ENCODE peak calls at places on chromosomes 7 and 10, in four cellular contexts. One of them, this sample, is unnamed.

GRCh38 chr7:1290262-1291039 is 57.8 kb downstream of the UNCX start:
- DNase-seq in activated naive CD4-positive, alpha-beta T cell treated with anti-CD3 and anti-CD28 coated beads, Interleukin-2, amount 50 U/mL, for 16 hours: peak
- DNase-seq in RWPE1: no peak
- DNase-seq in GM04504: no peak
- DNase-seq in this sample: peak

GRCh38 chr7:84247591-84247990 is 53.0 kb upstream of the SEMA3A start:
- DNase-seq in activated naive CD4-positive, alpha-beta T cell treated with anti-CD3 and anti-CD28 coated beads, Interleukin-2, amount 50 U/mL, for 16 hours: no peak
- DNase-seq in RWPE1: peak
- DNase-seq in GM04504: no peak
- DNase-seq in this sample: no peak

GRCh38 chr10:103759100-103759781 is 96.1 kb downstream of the SH3PXD2A start:
- DNase-seq in activated naive CD4-positive, alpha-beta T cell treated with anti-CD3 and anti-CD28 coated beads, Interleukin-2, amount 50 U/mL, for 16 hours: peak
- DNase-seq in RWPE1: peak
- DNase-seq in GM04504: no peak
- DNase-seq in this sample: no peak

GRCh38 chr7:2492038-2492437 is 15.8 kb upstream of the GRIFIN start:
- DNase-seq in activated naive CD4-positive, alpha-beta T cell treated with anti-CD3 and anti-CD28 coated beads, Interleukin-2, amount 50 U/mL, for 16 hours: no peak
- DNase-seq in RWPE1: no peak
- DNase-seq in GM04504: no peak
- DNase-seq in this sample: no peak

GRCh38 chr7:18570890-18571478 is 75.4 kb downstream of the HDAC9 start:
- DNase-seq in activated naive CD4-positive, alpha-beta T cell treated with anti-CD3 and anti-CD28 coated beads, Interleukin-2, amount 50 U/mL, for 16 hours: no peak
- DNase-seq in RWPE1: peak
- DNase-seq in GM04504: no peak
- DNase-seq in this sample: no peak

GRCh38 chr7:90692947-90693346 is 96.8 kb downstream of the CDK14 start:
- DNase-seq in activated naive CD4-positive, alpha-beta T cell treated with anti-CD3 and anti-CD28 coated beads, Interleukin-2, amount 50 U/mL, for 16 hours: no peak
- DNase-seq in RWPE1: no peak
- DNase-seq in GM04504: no peak
- DNase-seq in this sample: no peak

GRCh38 chr10:131224106-131224505 is 87.4 kb downstream of the TCERG1L start:
- DNase-seq in activated naive CD4-positive, alpha-beta T cell treated with anti-CD3 and anti-CD28 coated beads, Interleukin-2, amount 50 U/mL, for 16 hours: no peak
- DNase-seq in RWPE1: no peak
- DNase-seq in GM04504: no peak
- DNase-seq in this sample: no peak

GRCh38 chr7:124420367-124420766 is 345.2 kb downstream of the GPR37 start:
- DNase-seq in activated naive CD4-positive, alpha-beta T cell treated with anti-CD3 and anti-CD28 coated beads, Interleukin-2, amount 50 U/mL, for 16 hours: no peak
- DNase-seq in RWPE1: no peak
- DNase-seq in GM04504: no peak
- DNase-seq in this sample: no peak

GRCh38 chr10:93403741-93404354 is 78.3 kb downstream of the MYOF start:
- DNase-seq in activated naive CD4-positive, alpha-beta T cell treated with anti-CD3 and anti-CD28 coated beads, Interleukin-2, amount 50 U/mL, for 16 hours: no peak
- DNase-seq in RWPE1: no peak
- DNase-seq in GM04504: no peak
- DNase-seq in this sample: no peak

GRCh38 chr7:66152538-66153191 is 38.0 kb downstream of the CRCP start:
- DNase-seq in activated naive CD4-positive, alpha-beta T cell treated with anti-CD3 and anti-CD28 coated beads, Interleukin-2, amount 50 U/mL, for 16 hours: no peak
- DNase-seq in RWPE1: no peak
- DNase-seq in GM04504: no peak
- DNase-seq in this sample: peak

GRCh38 chr7:29243777-29244655 is 49.4 kb downstream of the CHN2 start:
- DNase-seq in activated naive CD4-positive, alpha-beta T cell treated with anti-CD3 and anti-CD28 coated beads, Interleukin-2, amount 50 U/mL, for 16 hours: peak
- DNase-seq in RWPE1: no peak
- DNase-seq in GM04504: no peak
- DNase-seq in this sample: peak

GRCh38 chr7:133688483-133689239 is 435.8 kb downstream of the EXOC4 start:
- DNase-seq in activated naive CD4-positive, alpha-beta T cell treated with anti-CD3 and anti-CD28 coated beads, Interleukin-2, amount 50 U/mL, for 16 hours: no peak
- DNase-seq in RWPE1: no peak
- DNase-seq in GM04504: peak
- DNase-seq in this sample: no peak

GRCh38 chr7:50267525-50268041 is 36.9 kb upstream of the IKZF1 start:
- DNase-seq in activated naive CD4-positive, alpha-beta T cell treated with anti-CD3 and anti-CD28 coated beads, Interleukin-2, amount 50 U/mL, for 16 hours: no peak
- DNase-seq in RWPE1: no peak
- DNase-seq in GM04504: no peak
- DNase-seq in this sample: no peak

GRCh38 chr10:78774999-78775711 is 293.6 kb upstream of the ZMIZ1 start:
- DNase-seq in activated naive CD4-positive, alpha-beta T cell treated with anti-CD3 and anti-CD28 coated beads, Interleukin-2, amount 50 U/mL, for 16 hours: no peak
- DNase-seq in RWPE1: no peak
- DNase-seq in GM04504: no peak
- DNase-seq in this sample: no peak

GRCh38 chr7:155494551-155494950 is 36.6 kb downstream of the EN2 start:
- DNase-seq in activated naive CD4-positive, alpha-beta T cell treated with anti-CD3 and anti-CD28 coated beads, Interleukin-2, amount 50 U/mL, for 16 hours: no peak
- DNase-seq in RWPE1: no peak
- DNase-seq in GM04504: no peak
- DNase-seq in this sample: no peak

GRCh38 chr10:12448729-12449391 is 99.5 kb downstream of the CAMK1D start:
- DNase-seq in activated naive CD4-positive, alpha-beta T cell treated with anti-CD3 and anti-CD28 coated beads, Interleukin-2, amount 50 U/mL, for 16 hours: peak
- DNase-seq in RWPE1: peak
- DNase-seq in GM04504: peak
- DNase-seq in this sample: no peak

GRCh38 chr7:46163245-46163644 is 242.2 kb upstream of the IGFBP3 start:
- DNase-seq in activated naive CD4-positive, alpha-beta T cell treated with anti-CD3 and anti-CD28 coated beads, Interleukin-2, amount 50 U/mL, for 16 hours: no peak
- DNase-seq in RWPE1: no peak
- DNase-seq in GM04504: no peak
- DNase-seq in this sample: no peak

GRCh38 chr7:130413201-130413600 is 27.6 kb downstream of the CEP41 start:
- DNase-seq in activated naive CD4-positive, alpha-beta T cell treated with anti-CD3 and anti-CD28 coated beads, Interleukin-2, amount 50 U/mL, for 16 hours: no peak
- DNase-seq in RWPE1: no peak
- DNase-seq in GM04504: no peak
- DNase-seq in this sample: no peak

GRCh38 chr10:71715026-71715425 is 4.6 kb downstream of the C10orf105 start:
- DNase-seq in activated naive CD4-positive, alpha-beta T cell treated with anti-CD3 and anti-CD28 coated beads, Interleukin-2, amount 50 U/mL, for 16 hours: no peak
- DNase-seq in RWPE1: no peak
- DNase-seq in GM04504: no peak
- DNase-seq in this sample: no peak

GRCh38 chr10:6520138-6520537 is 59.9 kb downstream of the PRKCQ start:
- DNase-seq in activated naive CD4-positive, alpha-beta T cell treated with anti-CD3 and anti-CD28 coated beads, Interleukin-2, amount 50 U/mL, for 16 hours: no peak
- DNase-seq in RWPE1: no peak
- DNase-seq in GM04504: no peak
- DNase-seq in this sample: no peak

GRCh38 chr7:151731022-151731441 is 145.9 kb downstream of the PRKAG2 start:
- DNase-seq in activated naive CD4-positive, alpha-beta T cell treated with anti-CD3 and anti-CD28 coated beads, Interleukin-2, amount 50 U/mL, for 16 hours: no peak
- DNase-seq in RWPE1: no peak
- DNase-seq in GM04504: no peak
- DNase-seq in this sample: no peak

GRCh38 chr7:116977172-116977571 is 23.9 kb downstream of the ST7 start:
- DNase-seq in activated naive CD4-positive, alpha-beta T cell treated with anti-CD3 and anti-CD28 coated beads, Interleukin-2, amount 50 U/mL, for 16 hours: no peak
- DNase-seq in RWPE1: no peak
- DNase-seq in GM04504: peak
- DNase-seq in this sample: no peak

GRCh38 chr10:24603333-24603732 is 120.4 kb downstream of the ARHGAP21 start:
- DNase-seq in activated naive CD4-positive, alpha-beta T cell treated with anti-CD3 and anti-CD28 coated beads, Interleukin-2, amount 50 U/mL, for 16 hours: no peak
- DNase-seq in RWPE1: peak
- DNase-seq in GM04504: no peak
- DNase-seq in this sample: no peak

GRCh38 chr7:37916017-37916672 is 472 bp downstream of the SFRP4 start:
- DNase-seq in activated naive CD4-positive, alpha-beta T cell treated with anti-CD3 and anti-CD28 coated beads, Interleukin-2, amount 50 U/mL, for 16 hours: no peak
- DNase-seq in RWPE1: no peak
- DNase-seq in GM04504: no peak
- DNase-seq in this sample: peak

GRCh38 chr10:27100800-27101347 is 580 bp upstream of the ANKRD26 start:
- DNase-seq in activated naive CD4-positive, alpha-beta T cell treated with anti-CD3 and anti-CD28 coated beads, Interleukin-2, amount 50 U/mL, for 16 hours: peak
- DNase-seq in RWPE1: peak
- DNase-seq in GM04504: no peak
- DNase-seq in this sample: no peak

GRCh38 chr10:48291190-48291589 is 15.3 kb upstream of the MAPK8 start:
- DNase-seq in activated naive CD4-positive, alpha-beta T cell treated with anti-CD3 and anti-CD28 coated beads, Interleukin-2, amount 50 U/mL, for 16 hours: no peak
- DNase-seq in RWPE1: no peak
- DNase-seq in GM04504: no peak
- DNase-seq in this sample: no peak

GRCh38 chr10:74841265-74841973 is 15.0 kb downstream of the KAT6B start:
- DNase-seq in activated naive CD4-positive, alpha-beta T cell treated with anti-CD3 and anti-CD28 coated beads, Interleukin-2, amount 50 U/mL, for 16 hours: no peak
- DNase-seq in RWPE1: no peak
- DNase-seq in GM04504: no peak
- DNase-seq in this sample: no peak

GRCh38 chr7:51606601-51607154 is 290.1 kb upstream of the COBL start:
- DNase-seq in activated naive CD4-positive, alpha-beta T cell treated with anti-CD3 and anti-CD28 coated beads, Interleukin-2, amount 50 U/mL, for 16 hours: no peak
- DNase-seq in RWPE1: peak
- DNase-seq in GM04504: no peak
- DNase-seq in this sample: no peak

GRCh38 chr10:71600856-71601255 is 118.7 kb downstream of the C10orf105 start:
- DNase-seq in activated naive CD4-positive, alpha-beta T cell treated with anti-CD3 and anti-CD28 coated beads, Interleukin-2, amount 50 U/mL, for 16 hours: no peak
- DNase-seq in RWPE1: peak
- DNase-seq in GM04504: peak
- DNase-seq in this sample: no peak

GRCh38 chr7:70738080-70738479 is 393.9 kb upstream of the GALNT17 start:
- DNase-seq in activated naive CD4-positive, alpha-beta T cell treated with anti-CD3 and anti-CD28 coated beads, Interleukin-2, amount 50 U/mL, for 16 hours: no peak
- DNase-seq in RWPE1: peak
- DNase-seq in GM04504: peak
- DNase-seq in this sample: no peak

GRCh38 chr10:77041636-77042258 is 595.9 kb downstream of the KCNMA1 start:
- DNase-seq in activated naive CD4-positive, alpha-beta T cell treated with anti-CD3 and anti-CD28 coated beads, Interleukin-2, amount 50 U/mL, for 16 hours: no peak
- DNase-seq in RWPE1: no peak
- DNase-seq in GM04504: no peak
- DNase-seq in this sample: no peak

This sample was measured in H9.